ENCODE peak calls at places on chromosomes 7 and 10, in ten cellular contexts. E is fibroblast of lung, M is A549, U is HCT116, W is GM23248, J is mammary epithelial cell, H is astrocyte, Z is neuronal stem cell, K is osteoblast, S is H1. B is an unnamed sample.

GRCh38 chr7:57769131-57769530 is 319.2 kb downstream of the ZNF716 start:
- DNase-seq in U (no peak), K (no peak), S (no peak), W (no peak), E (no peak), J (no peak), H (no peak), Z (no peak), M (no peak), B (no peak)

GRCh38 chr10:83685458-83685857 is 453.9 kb upstream of the GHITM start:
- DNase-seq in M (no peak), W (no peak), U (no peak), H (peak), S (no peak), Z (no peak), K (no peak), E (peak), J (no peak), B (no peak)

GRCh38 chr7:111159426-111159825 is 68.5 kb downstream of the LRRN3 start:
- DNase-seq in J (peak), U (no peak), H (peak), E (peak), K (peak), S (no peak), Z (no peak), W (peak), M (no peak), B (no peak)

GRCh38 chr10:5553400-5554170 is 28.8 kb downstream of the CALML3 start:
- DNase-seq in K (peak), S (no peak), J (no peak), U (no peak), W (no peak), Z (no peak), M (no peak), E (no peak), H (no peak), B (no peak)

GRCh38 chr7:135763261-135763660 is 14.6 kb upstream of the FAM180A start:
- DNase-seq in Z (no peak), S (no peak), E (peak), M (no peak), K (no peak), W (peak), U (no peak), H (peak), J (no peak), B (no peak)

GRCh38 chr7:4738711-4739527 is 36.5 kb upstream of the AP5Z1 start:
- DNase-seq in E (peak), K (peak), W (peak), H (peak), J (no peak), Z (no peak), M (peak), S (no peak), U (peak), B (no peak)

GRCh38 chr10:44935201-44935960 is 24.2 kb upstream of the RASSF4 start:
- DNase-seq in E (peak), J (peak), W (peak), M (no peak), K (peak), H (peak), U (no peak), S (no peak), Z (no peak), B (peak)

GRCh38 chr10:47045331-47045861 is 134.2 kb downstream of the PTPN20 start:
- DNase-seq in K (no peak), M (no peak), H (no peak), Z (no peak), S (no peak), J (no peak), U (no peak), E (no peak), W (no peak), B (no peak)

GRCh38 chr7:103592844-103593243 is 146.8 kb upstream of the SLC26A5 start:
- DNase-seq in K (no peak), J (no peak), W (no peak), U (no peak), S (no peak), H (no peak), Z (no peak), E (no peak), M (no peak), B (no peak)

GRCh38 chr10:19788075-19788686 is 28.1 kb upstream of the PLXDC2 start:
- DNase-seq in M (no peak), Z (peak), U (no peak), H (peak), W (peak), E (peak), K (no peak), J (peak), S (no peak), B (peak)

GRCh38 chr7:45033261-45033930 is 33.4 kb downstream of the CCM2 start:
- DNase-seq in H (peak), Z (no peak), E (peak), K (peak), S (no peak), W (peak), M (no peak), U (no peak), J (peak), B (no peak)

GRCh38 chr7:116210345-116211005 is at the start of gene TES:
- DNase-seq in K (peak), W (peak), Z (peak), S (peak), H (no peak), M (peak), U (peak), E (peak), J (peak), B (no peak)

GRCh38 chr10:90847436-90847835 is 10.4 kb downstream of the HTR7 start:
- DNase-seq in M (no peak), J (peak), K (peak), Z (no peak), W (peak), S (no peak), E (peak), H (peak), U (peak), B (peak)

GRCh38 chr7:137879357-137880158 is 32.8 kb upstream of the DGKI start:
- DNase-seq in M (no peak), J (peak), H (peak), Z (no peak), K (no peak), W (peak), S (peak), U (no peak), E (peak), B (no peak)

GRCh38 chr7:5657901-5658300 is 123.6 kb downstream of the RNF216 start:
- DNase-seq in W (peak), E (peak), Z (no peak), M (no peak), H (peak), J (peak), U (no peak), S (no peak), K (no peak), B (peak)

GRCh38 chr10:59894114-59894513 is 12.2 kb downstream of the CCDC6 start:
- DNase-seq in J (peak), Z (no peak), H (peak), S (no peak), U (no peak), E (peak), K (peak), M (no peak), W (peak), B (no peak)

GRCh38 chr10:34292675-34293074 is 522.4 kb downstream of the PARD3 start:
- DNase-seq in U (no peak), S (no peak), H (no peak), K (no peak), J (no peak), E (no peak), Z (no peak), W (no peak), M (no peak), B (no peak)

GRCh38 chr10:33365314-33365713 is 30.8 kb upstream of the NRP1 start:
- DNase-seq in H (no peak), M (no peak), S (no peak), J (no peak), U (no peak), K (no peak), W (peak), Z (no peak), E (peak), B (no peak)

GRCh38 chr10:323651-324293 is 188.5 kb downstream of the ZMYND11 start:
- DNase-seq in H (peak), U (peak), W (peak), S (no peak), E (peak), J (peak), Z (no peak), K (peak), M (peak), B (peak)

GRCh38 chr10:89342219-89342966 is 14.6 kb downstream of the IFIT3 start:
- DNase-seq in K (peak), W (peak), M (peak), H (peak), U (no peak), E (peak), S (no peak), Z (no peak), J (peak), B (no peak)

GRCh38 chr10:4131407-4132215 is 346.6 kb upstream of the KLF6 start:
- DNase-seq in J (peak), K (peak), E (peak), H (peak), Z (no peak), S (no peak), M (no peak), U (no peak), W (peak), B (no peak)

GRCh38 chr7:22364023-22364422 is 7.1 kb upstream of the RAPGEF5 start:
- DNase-seq in K (no peak), S (no peak), M (no peak), H (no peak), E (no peak), Z (no peak), W (no peak), J (no peak), U (no peak), B (no peak)

GRCh38 chr10:110865804-110866482 is 5.8 kb upstream of the PDCD4 start:
- DNase-seq in M (no peak), W (peak), K (no peak), S (no peak), J (no peak), H (no peak), Z (no peak), U (no peak), E (no peak), B (no peak)

GRCh38 chr10:97687785-97688781 is 1.0 kb upstream of the AVPI1 start:
- DNase-seq in J (peak), E (peak), H (peak), M (no peak), U (no peak), K (peak), W (peak), Z (no peak), S (no peak), B (no peak)

GRCh38 chr7:17444673-17445072 is 146.2 kb downstream of the AHR start:
- DNase-seq in U (peak), E (peak), Z (no peak), W (peak), K (peak), M (peak), H (peak), J (peak), S (no peak), B (peak)

GRCh38 chr7:152504367-152504766 is 68.6 kb upstream of the KMT2C start:
- DNase-seq in H (no peak), S (no peak), W (no peak), E (no peak), J (no peak), M (no peak), U (no peak), Z (no peak), K (no peak), B (no peak)

GRCh38 chr10:2978111-2978510 is 89.2 kb upstream of the PFKP start:
- DNase-seq in J (peak), W (peak), H (peak), Z (peak), M (peak), S (no peak), U (peak), K (peak), E (peak), B (no peak)

GRCh38 chr10:133141144-133141962 is 18.7 kb upstream of the KNDC1 start:
- DNase-seq in H (no peak), Z (no peak), E (no peak), S (no peak), U (no peak), J (no peak), W (no peak), M (no peak), K (peak), B (no peak)

GRCh38 chr7:106772655-106773108 is 92.4 kb upstream of the PIK3CG start:
- DNase-seq in K (no peak), E (peak), M (no peak), J (peak), U (peak), S (no peak), H (peak), W (peak), Z (no peak), B (no peak)

GRCh38 chr10:61989995-61990760 is 88.7 kb downstream of the ARID5B start:
- DNase-seq in K (no peak), J (no peak), M (no peak), W (no peak), E (no peak), H (no peak), U (no peak), S (no peak), Z (no peak), B (no peak)

GRCh38 chr7:106190589-106191330 is 78.6 kb upstream of the SYPL1 start:
- DNase-seq in K (no peak), S (no peak), W (no peak), H (no peak), J (no peak), M (no peak), Z (no peak), U (no peak), E (no peak), B (no peak)

GRCh38 chr7:137628211-137628610 is 218.6 kb downstream of the DGKI start:
- DNase-seq in Z (no peak), S (no peak), J (no peak), K (no peak), W (no peak), H (no peak), M (no peak), E (no peak), U (no peak), B (no peak)

GRCh38 chr10:75137533-75138438 is 26.3 kb downstream of the SAMD8 start:
- DNase-seq in U (peak), W (peak), M (peak), K (peak), J (peak), E (peak), H (peak), Z (no peak), S (no peak), B (no peak)

GRCh38 chr7:1979591-1980560 is 252.9 kb downstream of the MAD1L1 start:
- DNase-seq in K (no peak), J (no peak), U (no peak), M (no peak), W (no peak), H (no peak), E (no peak), S (no peak), Z (no peak), B (peak)

GRCh38 chr10:118583611-118584010 is 11.8 kb downstream of the PRLHR start:
- DNase-seq in M (no peak), S (no peak), J (no peak), K (no peak), W (peak), E (no peak), H (no peak), Z (no peak), U (no peak), B (peak)

GRCh38 chr10:118585234-118585633 is 10.2 kb downstream of the PRLHR start:
- DNase-seq in H (peak), K (no peak), J (no peak), M (no peak), S (no peak), E (peak), Z (no peak), U (no peak), W (no peak), B (no peak)

GRCh38 chr10:118582511-118582910 is 12.9 kb downstream of the PRLHR start:
- DNase-seq in M (no peak), K (no peak), U (no peak), Z (no peak), J (no peak), E (no peak), W (no peak), S (no peak), H (no peak), B (no peak)

GRCh38 chr10:118585794-118586193 is 9.7 kb downstream of the PRLHR start:
- DNase-seq in H (no peak), S (no peak), K (no peak), M (no peak), E (peak), Z (no peak), W (no peak), J (peak), U (no peak), B (no peak)

GRCh38 chr10:118584181-118584954 is 11.1 kb downstream of the PRLHR start:
- DNase-seq in E (peak), Z (no peak), M (no peak), U (no peak), K (peak), J (peak), H (peak), W (peak), S (no peak), B (peak)
- H3K4me2 ChIP-seq in E (no peak), Z (no peak), M (peak), U (peak), K (peak), J (peak), H (peak), W (no peak), S (no peak), B (peak)

GRCh38 chr10:22803201-22803895 is 89.0 kb upstream of the PIP4K2A start:
- DNase-seq in K (peak), W (peak), J (no peak), S (no peak), Z (no peak), H (peak), E (peak), M (no peak), U (no peak), B (no peak)
- H3K4me2 ChIP-seq in K (peak), W (peak), J (peak), S (no peak), Z (no peak), H (peak), E (no peak), M (no peak), U (no peak), B (no peak)

DNA sequence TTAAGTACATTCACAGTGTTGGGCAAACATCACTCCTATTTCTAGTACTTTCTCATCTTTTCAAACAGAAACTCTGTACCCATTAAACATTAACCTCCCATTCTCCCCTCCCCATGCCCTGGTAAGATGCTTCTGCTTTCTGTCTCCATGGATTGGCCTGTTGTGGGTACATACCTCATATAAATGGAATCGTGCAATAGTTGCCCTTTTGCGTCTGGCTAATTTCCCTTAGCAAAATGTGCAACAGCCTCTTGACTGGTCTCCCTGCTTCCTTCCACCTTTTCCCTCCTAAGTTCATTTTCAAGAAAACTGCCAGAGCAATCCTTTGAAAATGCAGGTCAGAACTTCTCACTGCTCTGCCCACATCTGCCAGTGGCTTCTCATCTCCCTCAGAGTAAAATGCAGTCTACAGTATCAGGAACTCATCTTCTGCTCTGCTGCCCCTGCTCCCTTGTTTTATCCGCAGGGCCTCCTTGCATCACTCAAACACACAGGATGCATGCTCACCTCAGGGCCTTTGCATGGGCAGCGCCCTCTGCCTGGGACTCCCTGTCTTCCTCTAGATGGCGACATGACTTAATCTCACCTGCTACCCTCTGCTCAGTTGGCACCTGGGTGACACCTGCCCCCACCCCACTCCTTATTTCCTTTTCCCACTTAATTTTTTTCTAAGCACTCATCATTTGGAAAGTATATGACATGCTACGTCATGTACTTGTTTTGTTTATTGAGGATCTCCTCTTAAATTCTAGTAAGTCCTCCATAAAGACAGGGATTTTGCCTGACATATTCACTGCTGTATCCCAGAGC is 44.3 kb upstream of the ECHDC3 start:
- DNase-seq in H (no peak), K (no peak), S (no peak), J (no peak), U (no peak), W (no peak), Z (no peak), E (no peak), M (no peak), B (no peak)
- H3K4me2 ChIP-seq in H (no peak), K (no peak), S (no peak), J (no peak), U (no peak), W (no peak), Z (no peak), E (no peak), M (no peak), B (no peak)

DNA sequence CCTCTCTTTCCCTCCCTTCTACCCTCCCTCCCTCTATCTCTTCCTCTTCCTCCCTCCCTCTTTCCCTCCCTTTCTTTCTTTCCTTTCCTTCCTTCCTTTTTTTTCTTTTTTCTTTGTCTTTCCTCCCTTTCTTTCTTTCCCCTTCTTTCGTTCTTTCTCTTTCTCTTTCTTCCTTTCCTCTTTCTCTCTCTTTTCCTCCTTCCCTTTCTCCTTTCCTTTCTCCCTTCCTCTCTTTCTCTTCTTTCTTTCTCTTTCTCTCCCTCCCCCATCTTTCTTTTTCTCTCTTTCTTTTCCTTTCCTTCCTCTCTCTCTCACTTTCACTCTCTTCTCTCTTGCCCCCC is 7.4 kb downstream of the CLDN3 start:
- DNase-seq in S (no peak), M (no peak), E (no peak), Z (no peak), J (no peak), U (no peak), W (no peak), K (no peak), H (no peak), B (no peak)
- H3K4me2 ChIP-seq in S (no peak), M (no peak), E (no peak), Z (no peak), J (no peak), U (no peak), W (no peak), K (no peak), H (no peak), B (no peak)

GRCh38 chr10:70561051-70561450 is 41.5 kb downstream of the PRF1 start:
- DNase-seq in W (peak), M (no peak), J (no peak), K (peak), E (no peak), U (no peak), H (no peak), S (no peak), Z (no peak), B (no peak)
- H3K4me2 ChIP-seq in W (no peak), M (no peak), J (no peak), K (no peak), E (no peak), U (no peak), H (no peak), S (no peak), Z (no peak), B (no peak)